ENCODE peak calls at places on chromosome 1, in four cellular contexts. T is K562, J is GM12878, C is HepG2. F is an unnamed sample.

GRCh38 chr1:234583755-234584430 is 26.1 kb downstream of the IRF2BP2 start:
- DNase-seq in T (peak; percentile 79), J (no peak), C (no peak), F (no peak)

GRCh38 chr1:150808851-150809250 is 791 bp upstream of the CTSK start:
- DNase-seq in T (no peak), J (no peak), C (no peak), F (no peak)

GRCh38 chr1:201310986-201311355 is 27.7 kb downstream of the PKP1 start:
- DNase-seq in T (no peak), J (no peak), C (no peak), F (no peak)

GRCh38 chr1:30242722-30243465 is 480.5 kb downstream of the MATN1 start:
- DNase-seq in T (no peak), J (no peak), C (no peak), F (no peak)

GRCh38 chr1:211335507-211336157 is 9.0 kb downstream of the TRAF5 start:
- DNase-seq in T (no peak), J (no peak), C (no peak), F (no peak)

GRCh38 chr1:14369526-14370213 is 228.8 kb upstream of the KAZN start:
- DNase-seq in T (no peak), J (no peak), C (no peak), F (no peak)

GRCh38 chr1:183209533-183210158 is 23.6 kb downstream of the LAMC2 start:
- DNase-seq in T (no peak), J (no peak), C (no peak), F (no peak)

GRCh38 chr1:22916469-22916817 is 56.2 kb downstream of the LACTBL1 start:
- DNase-seq in T (no peak), J (no peak), C (no peak), F (no peak)

GRCh38 chr1:167805041-167805556 is 83.3 kb downstream of the MPZL1 start:
- DNase-seq in T (no peak), J (peak; percentile 31), C (no peak), F (no peak)

GRCh38 chr1:213415686-213416380 is 364.8 kb downstream of the RPS6KC1 start:
- DNase-seq in T (no peak), J (no peak), C (no peak), F (no peak)

GRCh38 chr1:98323906-98324358 is 337.6 kb upstream of the SNX7 start:
- DNase-seq in T (no peak), J (no peak), C (no peak), F (no peak)

GRCh38 chr1:19254416-19254815 is 2.8 kb downstream of the MRTO4 start:
- DNase-seq in T (no peak), J (no peak), C (no peak), F (no peak)

GRCh38 chr1:204841798-204842197 is 28.9 kb upstream of the NFASC start:
- DNase-seq in T (no peak), J (no peak), C (no peak), F (no peak)

GRCh38 chr1:224901087-224901486 is 28.4 kb upstream of the DNAH14 start:
- DNase-seq in T (no peak), J (no peak), C (no peak), F (no peak)

GRCh38 chr1:47931395-47931794 is 65.8 kb downstream of the TRABD2B start:
- DNase-seq in T (peak; percentile 8), J (no peak), C (peak; percentile 71), F (no peak)

GRCh38 chr1:9722378-9722749 is 70.8 kb downstream of the PIK3CD start:
- DNase-seq in T (no peak), J (no peak), C (no peak), F (no peak)

GRCh38 chr1:17308593-17308992 is 596 bp downstream of the PADI4 start:
- DNase-seq in T (no peak), J (no peak), C (no peak), F (no peak)

GRCh38 chr1:185812934-185813333 is 78.7 kb downstream of the HMCN1 start:
- DNase-seq in T (no peak), J (no peak), C (no peak), F (no peak)

GRCh38 chr1:185808675-185809074 is 74.5 kb downstream of the HMCN1 start:
- DNase-seq in T (no peak), J (no peak), C (no peak), F (no peak)

GRCh38 chr1:185816460-185816859 is 82.3 kb downstream of the HMCN1 start:
- DNase-seq in T (no peak), J (no peak), C (no peak), F (no peak)

GRCh38 chr1:185811062-185811709 is 77.0 kb downstream of the HMCN1 start:
- DNase-seq in T (peak; percentile 4), J (no peak), C (no peak), F (no peak)

GRCh38 chr1:185813401-185813979 is 79.3 kb downstream of the HMCN1 start:
- DNase-seq in T (peak; percentile 69), J (no peak), C (peak; percentile 24), F (peak; percentile 37)
- TF ChIP-seq FOXK2 in T (no peak), J (no peak), C (no peak), F (no peak)

DNA sequence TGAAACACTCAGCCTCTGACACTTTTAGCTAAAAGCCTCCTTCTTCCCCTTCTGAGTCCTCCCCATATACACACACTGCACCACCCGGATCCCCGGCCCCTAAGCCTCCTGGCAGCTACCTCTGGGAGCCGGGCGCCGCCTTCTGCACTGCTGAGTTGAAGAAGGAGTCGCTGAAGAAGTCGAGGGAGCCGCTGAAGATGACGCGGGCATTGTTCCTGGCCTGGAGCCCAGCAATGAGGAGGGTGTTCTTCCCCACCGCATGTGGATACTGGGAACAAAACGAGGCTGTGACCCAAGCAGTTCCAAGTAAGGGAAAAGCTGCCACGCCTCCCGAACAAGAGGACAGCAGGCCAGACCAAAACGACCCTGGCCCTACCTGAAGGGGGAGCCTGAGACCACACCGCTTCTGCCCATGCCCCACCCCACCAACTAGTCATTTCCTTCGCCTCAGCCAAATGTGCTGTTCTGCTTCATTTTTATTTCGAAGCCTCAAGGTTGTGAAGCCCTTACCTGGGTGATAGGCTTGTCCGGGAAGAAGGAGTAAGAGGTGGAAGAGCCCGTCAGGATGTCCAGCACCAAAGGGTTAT is 7.0 kb downstream of the DDOST start:
- DNase-seq in T (no peak), J (no peak), C (no peak), F (no peak)
- TF ChIP-seq SP1 in T (no peak), J (no peak), C (no peak), F (no peak)

DNA sequence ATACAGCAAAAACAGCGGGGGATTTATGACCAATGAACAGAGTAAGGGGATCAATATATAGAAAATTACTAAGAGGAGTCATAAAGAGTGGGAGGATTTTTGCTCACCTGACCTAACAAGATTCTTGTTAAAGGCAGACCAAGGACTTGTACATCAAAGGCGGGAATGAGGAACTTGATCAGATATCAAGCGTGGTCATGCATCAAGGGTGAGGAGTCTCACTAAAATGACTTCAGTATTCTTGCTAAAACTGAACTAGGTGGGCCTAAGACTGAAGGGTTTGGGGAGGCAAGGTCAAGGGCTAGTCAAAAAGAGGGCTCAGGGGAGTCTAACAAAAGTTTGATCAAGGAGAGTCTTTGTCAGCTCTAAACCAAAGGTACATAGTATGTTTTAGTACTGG is 2.1 kb downstream of the MOV10 start:
- DNase-seq in T (peak; percentile 61), J (no peak), C (no peak), F (no peak)
- TF ChIP-seq FOXK2 in T (no peak), J (no peak), C (no peak), F (no peak)

GRCh38 chr1:121587777-121588176 is 403.0 kb downstream of the SRGAP2C start:
- DNase-seq in T (no peak), J (no peak), C (no peak), F (no peak)

GRCh38 chr1:121587230-121587569 is 402.4 kb downstream of the SRGAP2C start:
- DNase-seq in T (no peak), J (no peak), C (no peak), F (no peak)

GRCh38 chr1:121586369-121587229 is 401.8 kb downstream of the SRGAP2C start:
- DNase-seq in T (peak; percentile 28), J (no peak), C (peak; percentile 97), F (no peak)
- TF ChIP-seq SP1 in T (no peak), J (no peak), C (no peak), F (no peak)

DNA sequence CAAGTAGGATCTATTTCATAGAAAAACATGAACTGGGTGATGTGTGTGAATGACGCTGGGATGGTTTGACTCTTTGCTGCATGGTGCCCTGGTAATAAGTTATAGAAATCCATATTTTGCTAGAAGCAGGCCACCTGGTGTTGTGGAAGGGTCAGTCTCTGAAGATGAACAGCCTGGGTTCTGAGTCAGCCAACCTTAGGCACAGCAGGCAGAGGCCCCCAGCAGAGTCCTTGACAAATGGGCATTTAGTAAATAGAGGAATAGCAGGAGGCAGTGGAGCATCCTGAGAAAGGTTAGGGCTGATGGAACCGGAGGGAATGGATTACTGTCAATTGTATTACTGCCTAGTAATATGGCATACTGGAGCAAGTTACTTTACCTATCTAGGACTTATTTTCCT is 20.9 kb downstream of the FGGY start:
- DNase-seq in T (no peak), J (no peak), C (no peak), F (no peak)
- TF ChIP-seq FOXK2 in T (no peak), J (no peak), C (no peak), F (no peak)

F was measured in HEK293T.